ENCODE peak calls at places on chromosomes 12 and 14, in four cellular contexts. H is mesendoderm, P is GM12878, J is K562. B is an unnamed sample. For H3K79me2, the result is how much of the 10 kb centered on the place peaks cover.

GRCh38 chr12:43692064-43692463 is 66.5 kb downstream of the PUS7L start:
- DNase-seq in H (peak), P (no peak), J (peak), B (no peak)

GRCh38 chr14:68146812-68147211 is 327.2 kb downstream of the RAD51B start:
- DNase-seq in H (peak), P (no peak), J (no peak), B (peak)

GRCh38 chr12:123150804-123151678 is at the start of gene PITPNM2:
- DNase-seq in H (peak), P (no peak), J (peak), B (peak)

GRCh38 chr12:913919-914718 is 35.4 kb downstream of the RAD52 start:
- DNase-seq in H (no peak), P (no peak), J (no peak), B (peak)

GRCh38 chr12:94603434-94604068 is 46.8 kb downstream of the TMCC3 start:
- DNase-seq in H (peak), P (no peak), J (peak), B (peak)

GRCh38 chr14:90061849-90062794 is at the start of gene KCNK13:
- DNase-seq in H (peak), P (no peak), J (no peak), B (peak)

GRCh38 chr12:48045061-48045846 is 41.0 kb upstream of the COL2A1 start:
- DNase-seq in H (no peak), P (no peak), J (no peak), B (no peak)

GRCh38 chr12:27343255-27344000 is 10.8 kb downstream of the BMAL2 start:
- DNase-seq in H (peak), P (no peak), J (no peak), B (peak)

GRCh38 chr14:100676089-100676685 is 50.5 kb upstream of the DLK1 start:
- DNase-seq in H (no peak), P (no peak), J (peak), B (no peak)

GRCh38 chr12:71877335-71878121 is 38.0 kb downstream of the TBC1D15 start:
- DNase-seq in H (no peak), P (no peak), J (peak), B (no peak)

GRCh38 chr14:65101631-65102440 is 481 bp downstream of the MAX start:
- DNase-seq in H (peak), P (no peak), J (no peak), B (peak)

GRCh38 chr12:52027085-52027843 is 20.5 kb downstream of the TAMALIN start:
- DNase-seq in H (no peak), P (no peak), J (no peak), B (no peak)

GRCh38 chr12:22631863-22632463 is 7.0 kb downstream of the ETNK1 start:
- DNase-seq in H (no peak), P (no peak), J (no peak), B (peak)

DNA sequence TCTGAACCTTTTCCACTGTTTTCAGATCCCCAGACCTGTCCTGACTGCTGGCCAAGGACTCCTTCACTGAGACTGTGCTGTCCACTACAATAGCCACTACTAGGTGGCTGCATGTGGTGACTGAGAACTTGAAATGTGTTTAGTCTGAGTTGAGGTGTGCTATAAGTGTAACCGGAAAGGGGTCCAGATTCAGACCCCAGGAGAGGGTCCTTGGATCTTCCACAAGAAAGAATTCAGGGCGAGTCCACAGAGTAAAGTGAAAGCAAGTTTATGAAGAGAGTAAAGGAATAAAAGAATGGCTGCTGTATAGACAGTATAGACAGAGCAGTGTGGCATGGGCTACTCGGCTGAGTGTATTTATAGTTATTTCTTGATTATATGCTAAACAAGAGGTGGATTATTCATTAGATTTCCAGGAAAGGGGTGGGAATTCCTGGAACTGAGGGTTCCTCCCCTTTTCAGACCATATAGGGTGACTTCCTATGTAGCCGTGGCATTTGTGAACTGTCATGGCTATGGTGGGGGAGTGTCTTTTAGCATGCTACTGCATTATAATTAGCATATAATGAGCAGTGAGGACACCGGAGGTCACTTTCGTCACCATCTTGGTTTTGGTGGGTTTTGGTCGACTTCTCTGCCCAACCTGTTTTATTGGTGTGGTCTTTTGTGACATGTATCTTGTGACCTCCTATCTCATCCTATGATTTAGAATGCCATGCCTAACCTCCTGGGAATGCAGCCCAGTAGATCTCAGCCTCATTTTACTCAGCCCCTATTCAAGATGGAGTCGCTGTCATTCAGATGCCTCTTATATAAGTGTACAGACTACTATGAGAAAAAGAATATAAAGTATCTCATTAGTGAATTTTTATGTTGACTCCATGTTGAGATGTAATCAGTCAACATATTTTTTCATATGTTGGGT is 70.0 kb upstream of the SRSF5 start:
- DNase-seq in H (no peak), P (no peak), J (peak), B (no peak)
- H3K79me2 ChIP-seq in H (under half), P (half or more), J (half or more), B (under half)

DNA sequence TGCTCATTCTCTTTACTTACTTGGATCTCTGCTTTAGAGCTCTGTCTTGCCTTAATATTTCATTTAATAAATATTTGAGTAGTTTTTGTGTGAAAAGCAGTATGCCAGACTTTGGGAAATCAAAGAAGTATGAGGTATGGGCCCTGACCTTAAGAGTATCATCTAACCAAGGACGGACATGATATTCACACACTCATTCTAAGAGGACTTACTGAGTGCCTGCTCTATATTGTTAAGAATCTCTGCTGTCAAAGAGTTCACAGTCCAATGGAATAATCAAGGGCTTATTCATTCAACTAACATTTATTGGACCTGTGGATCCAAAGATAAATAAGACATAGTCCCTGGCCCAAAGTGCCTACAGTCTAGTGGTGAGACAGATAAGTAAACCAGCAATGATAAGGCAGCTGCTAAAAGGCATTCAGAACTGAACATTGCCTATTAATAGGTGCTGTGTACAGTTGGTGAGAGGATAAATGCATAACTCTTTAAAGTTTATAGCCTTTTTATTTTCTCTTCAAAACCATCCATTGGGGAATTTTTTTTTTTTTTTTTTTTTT is 11.0 kb downstream of the WDR20 start:
- DNase-seq in H (no peak), P (no peak), J (no peak), B (no peak)
- H3K79me2 ChIP-seq in H (under half), P (under half), J (half or more), B (under half)

GRCh38 chr14:88829188-88829587 is 4.7 kb downstream of the TTC8 start:
- DNase-seq in H (no peak), P (no peak), J (no peak), B (no peak)

GRCh38 chr14:88829685-88830302 is 5.3 kb downstream of the TTC8 start:
- DNase-seq in H (no peak), P (no peak), J (no peak), B (no peak)

GRCh38 chr14:88835661-88836060 is 11.2 kb downstream of the TTC8 start:
- DNase-seq in H (no peak), P (no peak), J (no peak), B (no peak)

GRCh38 chr14:88834883-88835431 is 10.5 kb downstream of the TTC8 start:
- DNase-seq in H (no peak), P (no peak), J (no peak), B (peak)

DNA sequence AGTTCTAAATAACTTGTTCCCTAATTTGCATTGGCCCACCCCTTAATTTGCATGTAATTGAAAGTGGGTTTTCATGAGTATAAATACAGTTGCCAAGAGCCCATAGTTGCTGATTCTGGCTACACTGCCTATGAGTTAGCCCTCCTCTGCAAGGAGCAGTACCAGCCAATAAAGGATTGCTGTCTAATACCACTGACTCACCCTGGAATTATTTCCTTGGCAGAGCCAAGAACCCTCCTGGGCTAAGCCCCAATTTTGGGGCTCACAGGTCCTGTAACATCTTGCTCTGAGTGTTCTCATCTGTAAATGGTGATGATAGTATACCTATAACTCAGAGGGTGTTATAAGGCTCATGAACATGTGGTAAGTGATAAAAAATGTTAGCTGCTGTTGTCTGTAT is 6.8 kb downstream of the TTC8 start:
- DNase-seq in H (no peak), P (no peak), J (no peak), B (no peak)
- H3K79me2 ChIP-seq in H (under half), P (under half), J (under half), B (under half)

DNA sequence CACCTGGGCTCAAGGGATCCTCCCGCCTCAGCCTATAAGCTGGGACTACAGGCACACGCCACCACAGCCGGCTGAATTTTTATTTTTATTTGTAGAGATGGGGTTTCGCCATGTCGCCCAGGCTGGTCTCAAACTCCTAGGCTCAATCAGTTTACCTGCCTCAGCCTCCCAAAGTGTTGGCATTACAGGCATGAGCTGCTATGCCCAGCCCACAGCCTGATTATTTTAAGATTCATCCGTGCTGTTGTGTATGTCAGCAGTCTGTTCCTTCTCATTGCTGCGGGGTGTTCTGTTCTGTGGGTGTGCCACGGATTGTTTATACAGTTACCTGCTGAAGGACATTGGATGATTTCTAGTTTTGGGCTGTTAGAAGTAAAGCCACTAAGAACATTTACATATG is 9.6 kb upstream of the EP400 start:
- DNase-seq in H (no peak), P (no peak), J (no peak), B (no peak)
- H3K79me2 ChIP-seq in H (under half), P (under half), J (under half), B (under half)

DNA sequence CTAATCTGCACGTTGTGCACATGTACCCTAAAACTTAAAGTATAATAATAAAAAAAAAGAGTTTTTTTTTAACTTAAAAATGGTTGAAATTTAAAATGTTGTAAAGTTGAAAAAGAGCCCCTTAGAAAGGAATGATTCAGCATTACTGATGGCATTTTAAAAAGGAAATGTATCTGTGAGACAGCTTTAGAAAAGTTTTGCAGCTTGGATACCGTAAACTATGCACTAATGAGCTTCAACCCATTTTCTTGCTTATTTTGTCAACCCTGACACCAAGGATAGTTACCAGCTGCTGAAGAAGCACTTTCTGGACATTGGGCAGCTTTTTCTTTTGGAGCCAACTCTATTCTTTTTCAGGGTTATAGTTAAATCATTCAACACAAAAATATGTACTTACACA is 4.3 kb downstream of the BICD1 start:
- DNase-seq in H (no peak), P (no peak), J (no peak), B (no peak)
- H3K79me2 ChIP-seq in H (half or more), P (under half), J (under half), B (under half)

GRCh38 chr12:57133013-57133569 is 4.8 kb downstream of the LRP1 start:
- DNase-seq in H (peak), P (no peak), J (no peak), B (no peak)

GRCh38 chr12:57130941-57131340 is 2.7 kb downstream of the LRP1 start:
- DNase-seq in H (no peak), P (no peak), J (no peak), B (no peak)

GRCh38 chr12:57129311-57130288 is 1.3 kb downstream of the LRP1 start:
- DNase-seq in H (peak), P (no peak), J (no peak), B (no peak)

GRCh38 chr12:57133916-57134315 is 5.6 kb downstream of the LRP1 start:
- DNase-seq in H (no peak), P (no peak), J (no peak), B (no peak)

GRCh38 chr12:57131896-57132744 is 3.8 kb downstream of the LRP1 start:
- DNase-seq in H (peak), P (no peak), J (no peak), B (no peak)
- H3K79me2 ChIP-seq in H (under half), P (under half), J (under half), B (under half)

GRCh38 chr14:91390165-91390778 is 27.3 kb downstream of the CCDC88C start:
- DNase-seq in H (no peak), P (no peak), J (no peak), B (no peak)
- H3K79me2 ChIP-seq in H (half or more), P (half or more), J (under half), B (under half)

DNA sequence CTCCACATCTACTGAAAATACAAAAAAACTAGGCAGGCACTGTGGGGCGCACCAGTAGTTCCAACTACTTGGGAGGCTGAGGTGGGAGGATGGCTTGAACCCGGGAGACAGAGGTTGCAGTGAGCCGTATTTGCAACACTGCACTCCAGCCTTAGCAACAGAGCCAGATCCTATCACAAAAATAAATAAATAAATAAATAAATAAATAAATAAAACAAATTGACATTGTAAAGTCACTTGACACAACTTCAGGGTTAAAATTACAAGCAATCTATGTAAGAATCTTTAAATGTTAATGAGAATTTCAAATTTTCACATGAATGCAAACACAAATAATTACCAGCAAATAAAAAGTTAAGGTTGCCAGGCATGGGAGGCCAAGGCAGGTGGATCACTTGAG is 11.1 kb downstream of the ATXN2 start:
- DNase-seq in H (no peak), P (no peak), J (no peak), B (no peak)
- H3K79me2 ChIP-seq in H (half or more), P (half or more), J (half or more), B (under half)

B was measured in trophoblast cell.